ENCODE peak calls at places on chromosomes 7 and 10, in eight cellular contexts. One of them, this sample, is unnamed.

GRCh38 chr7:155338632-155339320 is 41.1 kb downstream of the INSIG1 start:
- DNase-seq in fibroblast of lung: no peak
- DNase-seq in gastrocnemius medialis: no peak
- DNase-seq in endothelial cell: no peak
- DNase-seq in MCF 10A: no peak
- DNase-seq in lower leg skin: peak; percentile 78
- DNase-seq in Calu3: no peak
- DNase-seq in MM.1S: no peak
- DNase-seq in this sample: peak; percentile 43

GRCh38 chr7:135914346-135914745 is 62.8 kb downstream of the MTPN start:
- DNase-seq in Calu3: no peak
- DNase-seq in fibroblast of lung: no peak
- DNase-seq in endothelial cell: no peak
- DNase-seq in gastrocnemius medialis: no peak
- DNase-seq in lower leg skin: no peak
- DNase-seq in MM.1S: no peak
- DNase-seq in MCF 10A: no peak
- DNase-seq in this sample: no peak

GRCh38 chr7:72077776-72078175 is 334.4 kb downstream of the CALN1 start:
- DNase-seq in Calu3: no peak
- DNase-seq in gastrocnemius medialis: no peak
- DNase-seq in MCF 10A: no peak
- DNase-seq in MM.1S: no peak
- DNase-seq in fibroblast of lung: no peak
- DNase-seq in lower leg skin: no peak
- DNase-seq in endothelial cell: no peak
- DNase-seq in this sample: no peak

GRCh38 chr10:8269976-8270375 is 215.5 kb downstream of the GATA3 start:
- DNase-seq in fibroblast of lung: no peak
- DNase-seq in gastrocnemius medialis: no peak
- DNase-seq in MM.1S: no peak
- DNase-seq in Calu3: no peak
- DNase-seq in lower leg skin: no peak
- DNase-seq in endothelial cell: no peak
- DNase-seq in MCF 10A: no peak
- DNase-seq in this sample: no peak

GRCh38 chr10:133056651-133057178 is 31.0 kb upstream of the ADGRA1 start:
- DNase-seq in lower leg skin: no peak
- DNase-seq in gastrocnemius medialis: no peak
- DNase-seq in fibroblast of lung: no peak
- DNase-seq in Calu3: no peak
- DNase-seq in endothelial cell: no peak
- DNase-seq in MCF 10A: no peak
- DNase-seq in MM.1S: no peak
- DNase-seq in this sample: no peak

GRCh38 chr10:6194291-6194690 is 8.4 kb upstream of the PFKFB3 start:
- DNase-seq in Calu3: no peak
- DNase-seq in fibroblast of lung: no peak
- DNase-seq in endothelial cell: no peak
- DNase-seq in lower leg skin: no peak
- DNase-seq in MCF 10A: no peak
- DNase-seq in MM.1S: no peak
- DNase-seq in gastrocnemius medialis: no peak
- DNase-seq in this sample: no peak

GRCh38 chr7:88092676-88092999 is 127.2 kb downstream of the SRI start:
- DNase-seq in fibroblast of lung: no peak
- DNase-seq in endothelial cell: no peak
- DNase-seq in gastrocnemius medialis: no peak
- DNase-seq in lower leg skin: no peak
- DNase-seq in Calu3: no peak
- DNase-seq in MCF 10A: no peak
- DNase-seq in MM.1S: no peak
- DNase-seq in this sample: no peak

GRCh38 chr7:70704921-70705346 is 427.0 kb upstream of the GALNT17 start:
- DNase-seq in lower leg skin: no peak
- DNase-seq in MCF 10A: no peak
- DNase-seq in gastrocnemius medialis: no peak
- DNase-seq in MM.1S: no peak
- DNase-seq in fibroblast of lung: peak; percentile 76
- DNase-seq in endothelial cell: no peak
- DNase-seq in Calu3: no peak
- DNase-seq in this sample: no peak

GRCh38 chr7:128909605-128910568 is 622 bp downstream of the KCP start:
- DNase-seq in fibroblast of lung: peak; percentile 42
- DNase-seq in gastrocnemius medialis: no peak
- DNase-seq in lower leg skin: peak; percentile 86
- DNase-seq in endothelial cell: peak; percentile 39
- DNase-seq in Calu3: no peak
- DNase-seq in MM.1S: no peak
- DNase-seq in MCF 10A: no peak
- DNase-seq in this sample: no peak

GRCh38 chr7:77532247-77532646 is 4.8 kb upstream of the PTPN12 start:
- DNase-seq in Calu3: no peak
- DNase-seq in MCF 10A: no peak
- DNase-seq in gastrocnemius medialis: no peak
- DNase-seq in lower leg skin: no peak
- DNase-seq in endothelial cell: no peak
- DNase-seq in fibroblast of lung: no peak
- DNase-seq in MM.1S: no peak
- DNase-seq in this sample: no peak

GRCh38 chr10:67779455-67780205 is 58.4 kb downstream of the DNAJC12 start:
- DNase-seq in MCF 10A: peak; percentile 87
- DNase-seq in MM.1S: peak; percentile 79
- DNase-seq in lower leg skin: no peak
- DNase-seq in gastrocnemius medialis: peak; percentile 46
- DNase-seq in fibroblast of lung: peak; percentile 68
- DNase-seq in Calu3: peak; percentile 79
- DNase-seq in endothelial cell: peak; percentile 71
- DNase-seq in this sample: peak; percentile 54

GRCh38 chr7:151859111-151859947 is 17.6 kb downstream of the PRKAG2 start:
- DNase-seq in Calu3: no peak
- DNase-seq in MM.1S: no peak
- DNase-seq in gastrocnemius medialis: no peak
- DNase-seq in MCF 10A: peak; percentile 30
- DNase-seq in fibroblast of lung: no peak
- DNase-seq in endothelial cell: no peak
- DNase-seq in lower leg skin: no peak
- DNase-seq in this sample: no peak

GRCh38 chr10:127973810-127974311 is 67.0 kb downstream of the PTPRE start:
- DNase-seq in MCF 10A: no peak
- DNase-seq in endothelial cell: no peak
- DNase-seq in MM.1S: no peak
- DNase-seq in Calu3: no peak
- DNase-seq in gastrocnemius medialis: no peak
- DNase-seq in lower leg skin: peak; percentile 76
- DNase-seq in fibroblast of lung: no peak
- DNase-seq in this sample: no peak

GRCh38 chr7:61576-62360 is 130.6 kb upstream of the FAM20C start:
- DNase-seq in endothelial cell: no peak
- DNase-seq in fibroblast of lung: no peak
- DNase-seq in Calu3: no peak
- DNase-seq in MM.1S: no peak
- DNase-seq in gastrocnemius medialis: no peak
- DNase-seq in MCF 10A: no peak
- DNase-seq in lower leg skin: no peak
- DNase-seq in this sample: no peak

GRCh38 chr7:116356979-116357378 is 142.6 kb upstream of the CAV2 start:
- DNase-seq in endothelial cell: no peak
- DNase-seq in gastrocnemius medialis: no peak
- DNase-seq in fibroblast of lung: peak; percentile 30
- DNase-seq in MCF 10A: no peak
- DNase-seq in Calu3: no peak
- DNase-seq in MM.1S: no peak
- DNase-seq in lower leg skin: no peak
- DNase-seq in this sample: no peak

GRCh38 chr7:49099587-49100326 is 175.4 kb downstream of the CDC14C start:
- DNase-seq in fibroblast of lung: no peak
- DNase-seq in MCF 10A: peak; percentile 21
- DNase-seq in Calu3: no peak
- DNase-seq in MM.1S: peak; percentile 12
- DNase-seq in endothelial cell: no peak
- DNase-seq in lower leg skin: no peak
- DNase-seq in gastrocnemius medialis: no peak
- DNase-seq in this sample: no peak

GRCh38 chr10:44517635-44518034 is 132.7 kb upstream of the CXCL12 start:
- DNase-seq in lower leg skin: no peak
- DNase-seq in fibroblast of lung: no peak
- DNase-seq in MCF 10A: peak; percentile 15
- DNase-seq in gastrocnemius medialis: no peak
- DNase-seq in MM.1S: no peak
- DNase-seq in endothelial cell: no peak
- DNase-seq in Calu3: no peak
- DNase-seq in this sample: no peak

GRCh38 chr7:6198687-6199595 is 73.5 kb downstream of the CYTH3 start:
- DNase-seq in MM.1S: no peak
- DNase-seq in Calu3: no peak
- DNase-seq in gastrocnemius medialis: no peak
- DNase-seq in lower leg skin: peak; percentile 17
- DNase-seq in fibroblast of lung: no peak
- DNase-seq in MCF 10A: no peak
- DNase-seq in endothelial cell: no peak
- DNase-seq in this sample: no peak

GRCh38 chr10:36450385-36450784 is 675.0 kb upstream of the ANKRD30A start:
- DNase-seq in lower leg skin: no peak
- DNase-seq in endothelial cell: no peak
- DNase-seq in gastrocnemius medialis: no peak
- DNase-seq in fibroblast of lung: peak; percentile 87
- DNase-seq in Calu3: no peak
- DNase-seq in MM.1S: no peak
- DNase-seq in MCF 10A: no peak
- DNase-seq in this sample: no peak

GRCh38 chr7:132838313-132838712 is 243.6 kb downstream of the CHCHD3 start:
- DNase-seq in MM.1S: no peak
- DNase-seq in MCF 10A: no peak
- DNase-seq in lower leg skin: no peak
- DNase-seq in fibroblast of lung: no peak
- DNase-seq in Calu3: no peak
- DNase-seq in gastrocnemius medialis: no peak
- DNase-seq in endothelial cell: no peak
- DNase-seq in this sample: no peak

GRCh38 chr7:25515876-25516275 is 287.6 kb upstream of the NPVF start:
- DNase-seq in MCF 10A: peak; percentile 33
- DNase-seq in endothelial cell: no peak
- DNase-seq in lower leg skin: no peak
- DNase-seq in Calu3: no peak
- DNase-seq in fibroblast of lung: no peak
- DNase-seq in MM.1S: no peak
- DNase-seq in gastrocnemius medialis: no peak
- DNase-seq in this sample: no peak

GRCh38 chr7:121214652-121215051 is 114.1 kb upstream of the WNT16 start:
- DNase-seq in MCF 10A: no peak
- DNase-seq in gastrocnemius medialis: no peak
- DNase-seq in MM.1S: no peak
- DNase-seq in lower leg skin: no peak
- DNase-seq in fibroblast of lung: no peak
- DNase-seq in endothelial cell: no peak
- DNase-seq in Calu3: no peak
- DNase-seq in this sample: no peak

GRCh38 chr7:9407816-9408215 is 974.4 kb downstream of the NXPH1 start:
- DNase-seq in fibroblast of lung: peak; percentile 93
- DNase-seq in endothelial cell: no peak
- DNase-seq in MM.1S: no peak
- DNase-seq in gastrocnemius medialis: no peak
- DNase-seq in lower leg skin: no peak
- DNase-seq in MCF 10A: no peak
- DNase-seq in Calu3: no peak
- DNase-seq in this sample: no peak

GRCh38 chr10:127556911-127557310 is 7.8 kb downstream of the NPS start:
- DNase-seq in MM.1S: no peak
- DNase-seq in endothelial cell: peak; percentile 71
- DNase-seq in Calu3: no peak
- DNase-seq in lower leg skin: no peak
- DNase-seq in MCF 10A: peak; percentile 54
- DNase-seq in gastrocnemius medialis: no peak
- DNase-seq in fibroblast of lung: peak; percentile 5
- DNase-seq in this sample: no peak

GRCh38 chr10:72335394-72336258 is 19.1 kb downstream of the DNAJB12 start:
- DNase-seq in Calu3: peak; percentile 57
- DNase-seq in lower leg skin: peak; percentile 93
- DNase-seq in MCF 10A: peak; percentile 90
- DNase-seq in MM.1S: peak; percentile 89
- DNase-seq in fibroblast of lung: peak; percentile 67
- DNase-seq in endothelial cell: no peak
- DNase-seq in gastrocnemius medialis: peak; percentile 93
- DNase-seq in this sample: peak; percentile 74

GRCh38 chr10:114486938-114487814 is 82.9 kb upstream of the AFAP1L2 start:
- DNase-seq in endothelial cell: no peak
- DNase-seq in lower leg skin: no peak
- DNase-seq in fibroblast of lung: peak; percentile 60
- DNase-seq in gastrocnemius medialis: no peak
- DNase-seq in Calu3: no peak
- DNase-seq in MCF 10A: peak; percentile 37
- DNase-seq in MM.1S: peak; percentile 32
- DNase-seq in this sample: no peak
- TF ChIP-seq CTCF in endothelial cell: no peak
- TF ChIP-seq CTCF in lower leg skin: no peak
- TF ChIP-seq CTCF in fibroblast of lung: no peak
- TF ChIP-seq CTCF in gastrocnemius medialis: no peak
- TF ChIP-seq CTCF in Calu3: no peak
- TF ChIP-seq CTCF in MCF 10A: no peak
- TF ChIP-seq CTCF in MM.1S: peak; percentile 22
- TF ChIP-seq CTCF in this sample: no peak

DNA sequence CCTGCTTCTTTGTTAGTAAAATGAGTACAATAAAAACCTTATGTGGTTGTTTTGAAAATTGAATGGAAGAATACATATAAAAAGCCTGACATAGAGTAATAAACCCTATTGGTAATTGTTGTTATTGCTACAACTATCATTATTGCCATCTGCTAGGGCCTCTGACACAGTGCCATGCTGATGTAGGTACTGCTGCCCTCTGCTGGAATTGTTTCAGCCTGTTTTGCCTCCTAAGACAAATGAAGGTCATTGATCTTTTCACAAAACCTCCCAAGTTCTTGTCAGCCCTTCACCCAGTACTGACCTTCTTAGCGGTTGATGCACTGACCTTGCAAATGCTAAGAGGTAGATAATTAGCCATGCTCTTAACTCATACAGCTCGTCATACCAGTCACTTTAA is 975.3 kb downstream of the SORCS1 start:
- DNase-seq in gastrocnemius medialis: no peak
- DNase-seq in MCF 10A: peak; percentile 64
- DNase-seq in endothelial cell: peak; percentile 58
- DNase-seq in fibroblast of lung: peak; percentile 1
- DNase-seq in MM.1S: peak; percentile 42
- DNase-seq in lower leg skin: no peak
- DNase-seq in Calu3: no peak
- DNase-seq in this sample: peak; percentile 12
- TF ChIP-seq CTCF in gastrocnemius medialis: no peak
- TF ChIP-seq CTCF in MCF 10A: peak; percentile 33
- TF ChIP-seq CTCF in endothelial cell: peak; percentile 55
- TF ChIP-seq CTCF in fibroblast of lung: no peak
- TF ChIP-seq CTCF in MM.1S: peak; percentile 44
- TF ChIP-seq CTCF in lower leg skin: no peak
- TF ChIP-seq CTCF in Calu3: no peak
- TF ChIP-seq CTCF in this sample: peak; percentile 30

GRCh38 chr7:39357648-39358047 is 208.6 kb upstream of the YAE1 start:
- DNase-seq in MM.1S: no peak
- DNase-seq in MCF 10A: no peak
- DNase-seq in endothelial cell: peak; percentile 51
- DNase-seq in lower leg skin: no peak
- DNase-seq in Calu3: no peak
- DNase-seq in fibroblast of lung: no peak
- DNase-seq in gastrocnemius medialis: no peak
- DNase-seq in this sample: no peak
- TF ChIP-seq CTCF in MM.1S: peak; percentile 42
- TF ChIP-seq CTCF in MCF 10A: peak; percentile 22
- TF ChIP-seq CTCF in endothelial cell: peak; percentile 79
- TF ChIP-seq CTCF in lower leg skin: no peak
- TF ChIP-seq CTCF in Calu3: peak; percentile 32
- TF ChIP-seq CTCF in fibroblast of lung: peak; percentile 23
- TF ChIP-seq CTCF in gastrocnemius medialis: no peak
- TF ChIP-seq CTCF in this sample: peak; percentile 11

GRCh38 chr7:54546081-54546985 is 4.2 kb downstream of the VSTM2A start:
- DNase-seq in Calu3: peak; percentile 83
- DNase-seq in fibroblast of lung: no peak
- DNase-seq in lower leg skin: no peak
- DNase-seq in MM.1S: peak; percentile 77
- DNase-seq in gastrocnemius medialis: no peak
- DNase-seq in endothelial cell: peak; percentile 79
- DNase-seq in MCF 10A: no peak
- DNase-seq in this sample: peak; percentile 36
- TF ChIP-seq CTCF in Calu3: peak; percentile 50
- TF ChIP-seq CTCF in fibroblast of lung: no peak
- TF ChIP-seq CTCF in lower leg skin: no peak
- TF ChIP-seq CTCF in MM.1S: peak; percentile 48
- TF ChIP-seq CTCF in gastrocnemius medialis: no peak
- TF ChIP-seq CTCF in endothelial cell: peak; percentile 28
- TF ChIP-seq CTCF in MCF 10A: peak; percentile 36
- TF ChIP-seq CTCF in this sample: no peak

This sample was measured in GM13976.